ENCODE peak calls at places on chromosome 5, in five cellular contexts. C is iPS-NIHi11, I is KG1, M is left lobe of liver, J is AG10803. D is an unnamed sample.

GRCh38 chr5:110414360-110414759 is 312.1 kb downstream of the TMEM232 start:
- DNase-seq in C (peak), I (no peak), M (no peak), J (peak), D (no peak)

GRCh38 chr5:149517461-149518122 is 33.6 kb downstream of the CSNK1A1 start:
- DNase-seq in C (no peak), I (no peak), M (no peak), J (peak), D (no peak)

GRCh38 chr5:58462154-58462553 is 2.3 kb upstream of the PLK2 start:
- DNase-seq in C (no peak), I (no peak), M (peak), J (peak), D (no peak)

GRCh38 chr5:97163360-97163764 is 19.7 kb downstream of the RIOK2 start:
- DNase-seq in C (no peak), I (no peak), M (no peak), J (peak), D (peak)

GRCh38 chr5:96718635-96719077 is 56.5 kb downstream of the CAST start:
- DNase-seq in C (no peak), I (no peak), M (no peak), J (no peak), D (no peak)

GRCh38 chr5:50564079-50564478 is 102.4 kb upstream of the PARP8 start:
- DNase-seq in C (no peak), I (no peak), M (no peak), J (no peak), D (no peak)

GRCh38 chr5:159061834-159062530 is 37.7 kb downstream of the EBF1 start:
- DNase-seq in C (peak), I (no peak), M (no peak), J (no peak), D (no peak)

GRCh38 chr5:58937031-58937681 is 354.3 kb downstream of the RAB3C start:
- DNase-seq in C (peak), I (no peak), M (no peak), J (no peak), D (no peak)

GRCh38 chr5:179874536-179875292 is 16.1 kb upstream of the MRNIP start:
- DNase-seq in C (no peak), I (no peak), M (no peak), J (no peak), D (no peak)

GRCh38 chr5:120564013-120564412 is 99.9 kb downstream of the PRR16 start:
- DNase-seq in C (no peak), I (no peak), M (no peak), J (no peak), D (no peak)

GRCh38 chr5:141908796-141909195 is 14.9 kb upstream of the DELE1 start:
- DNase-seq in C (no peak), I (no peak), M (no peak), J (no peak), D (no peak)

GRCh38 chr5:171630047-171630669 is 155.5 kb upstream of the SMIM23 start:
- DNase-seq in C (peak), I (no peak), M (no peak), J (peak), D (no peak)

D was measured in B cell.